ENCODE peak calls at places on chromosomes 4 and X, in ten cellular contexts. One of them, this sample, is unnamed. For H3K4me1, the result is how much of the 10 kb centered on the place peaks cover.

GRCh38 chr4:65552071-65552470 is 118.2 kb downstream of the EPHA5 start:
- DNase-seq in stomach: no peak
- DNase-seq in body of pancreas: no peak
- DNase-seq in A549: no peak
- DNase-seq in tibial nerve: no peak
- DNase-seq in endothelial cell of umbilical vein: no peak
- DNase-seq in heart left ventricle: no peak
- DNase-seq in ovary: no peak
- DNase-seq in K562: no peak
- DNase-seq in breast epithelium: no peak
- DNase-seq in this sample: no peak

GRCh38 chrX:123962006-123962485 is 540 bp downstream of the STAG2 start:
- DNase-seq in stomach: no peak
- DNase-seq in body of pancreas: peak
- DNase-seq in A549: no peak
- DNase-seq in tibial nerve: no peak
- DNase-seq in endothelial cell of umbilical vein: no peak
- DNase-seq in heart left ventricle: no peak
- DNase-seq in ovary: no peak
- DNase-seq in K562: no peak
- DNase-seq in breast epithelium: no peak
- DNase-seq in this sample: no peak

GRCh38 chr4:28702571-28702970 is 1841.9 kb downstream of the STIM2 start:
- DNase-seq in stomach: no peak
- DNase-seq in body of pancreas: no peak
- DNase-seq in A549: no peak
- DNase-seq in tibial nerve: no peak
- DNase-seq in endothelial cell of umbilical vein: no peak
- DNase-seq in heart left ventricle: no peak
- DNase-seq in ovary: no peak
- DNase-seq in K562: no peak
- DNase-seq in breast epithelium: no peak
- DNase-seq in this sample: no peak

GRCh38 chr4:108849611-108850406 is 87.0 kb upstream of the ETNPPL start:
- DNase-seq in stomach: no peak
- DNase-seq in body of pancreas: no peak
- DNase-seq in A549: no peak
- DNase-seq in tibial nerve: no peak
- DNase-seq in endothelial cell of umbilical vein: no peak
- DNase-seq in heart left ventricle: no peak
- DNase-seq in ovary: no peak
- DNase-seq in K562: no peak
- DNase-seq in breast epithelium: no peak
- DNase-seq in this sample: no peak

GRCh38 chr4:100098681-100099080 is 91.6 kb downstream of the DDIT4L start:
- DNase-seq in stomach: no peak
- DNase-seq in body of pancreas: no peak
- DNase-seq in A549: no peak
- DNase-seq in tibial nerve: no peak
- DNase-seq in endothelial cell of umbilical vein: no peak
- DNase-seq in heart left ventricle: no peak
- DNase-seq in ovary: no peak
- DNase-seq in K562: no peak
- DNase-seq in breast epithelium: no peak
- DNase-seq in this sample: no peak

GRCh38 chrX:10851809-10852208 is 231.4 kb upstream of the MID1 start:
- DNase-seq in stomach: no peak
- DNase-seq in body of pancreas: no peak
- DNase-seq in A549: no peak
- DNase-seq in tibial nerve: no peak
- DNase-seq in endothelial cell of umbilical vein: no peak
- DNase-seq in heart left ventricle: no peak
- DNase-seq in ovary: no peak
- DNase-seq in K562: peak
- DNase-seq in breast epithelium: no peak
- DNase-seq in this sample: no peak

GRCh38 chr4:124325676-124326075 is 386.9 kb downstream of the ANKRD50 start:
- DNase-seq in stomach: no peak
- DNase-seq in body of pancreas: no peak
- DNase-seq in A549: no peak
- DNase-seq in tibial nerve: no peak
- DNase-seq in endothelial cell of umbilical vein: no peak
- DNase-seq in heart left ventricle: no peak
- DNase-seq in ovary: no peak
- DNase-seq in K562: no peak
- DNase-seq in breast epithelium: no peak
- DNase-seq in this sample: no peak

GRCh38 chrX:39672405-39672804 is 425.4 kb downstream of the BCOR start:
- DNase-seq in stomach: no peak
- DNase-seq in body of pancreas: no peak
- DNase-seq in A549: no peak
- DNase-seq in tibial nerve: no peak
- DNase-seq in endothelial cell of umbilical vein: no peak
- DNase-seq in heart left ventricle: no peak
- DNase-seq in ovary: no peak
- DNase-seq in K562: no peak
- DNase-seq in breast epithelium: no peak
- DNase-seq in this sample: no peak

GRCh38 chr4:7425591-7426468 is 8.9 kb downstream of the PSAPL1 start:
- DNase-seq in stomach: peak
- DNase-seq in body of pancreas: no peak
- DNase-seq in A549: no peak
- DNase-seq in tibial nerve: no peak
- DNase-seq in endothelial cell of umbilical vein: no peak
- DNase-seq in heart left ventricle: peak
- DNase-seq in ovary: peak
- DNase-seq in K562: no peak
- DNase-seq in breast epithelium: peak
- DNase-seq in this sample: peak

GRCh38 chrX:2391869-2392606 is 108.7 kb downstream of the DHRSX start:
- DNase-seq in stomach: no peak
- DNase-seq in body of pancreas: peak
- DNase-seq in A549: peak
- DNase-seq in tibial nerve: no peak
- DNase-seq in endothelial cell of umbilical vein: no peak
- DNase-seq in heart left ventricle: no peak
- DNase-seq in ovary: no peak
- DNase-seq in K562: no peak
- DNase-seq in breast epithelium: peak
- DNase-seq in this sample: no peak

GRCh38 chr4:150010525-150011126 is 67.6 kb upstream of the DCLK2 start:
- DNase-seq in stomach: peak
- DNase-seq in body of pancreas: peak
- DNase-seq in A549: peak
- DNase-seq in tibial nerve: no peak
- DNase-seq in endothelial cell of umbilical vein: peak
- DNase-seq in heart left ventricle: peak
- DNase-seq in ovary: peak
- DNase-seq in K562: peak
- DNase-seq in breast epithelium: no peak
- DNase-seq in this sample: peak

GRCh38 chrX:76029385-76029784 is 143.5 kb upstream of the PBDC1 start:
- DNase-seq in stomach: no peak
- DNase-seq in body of pancreas: no peak
- DNase-seq in A549: no peak
- DNase-seq in tibial nerve: no peak
- DNase-seq in endothelial cell of umbilical vein: no peak
- DNase-seq in heart left ventricle: no peak
- DNase-seq in ovary: no peak
- DNase-seq in K562: peak
- DNase-seq in breast epithelium: no peak
- DNase-seq in this sample: no peak

GRCh38 chrX:133415276-133416105 is at the start of gene GPC4:
- DNase-seq in stomach: peak
- DNase-seq in body of pancreas: peak
- DNase-seq in A549: peak
- DNase-seq in tibial nerve: peak
- DNase-seq in endothelial cell of umbilical vein: no peak
- DNase-seq in heart left ventricle: peak
- DNase-seq in ovary: peak
- DNase-seq in K562: no peak
- DNase-seq in breast epithelium: peak
- DNase-seq in this sample: peak
- TF ChIP-seq POLR2A in stomach: no peak
- TF ChIP-seq POLR2A in body of pancreas: peak
- TF ChIP-seq POLR2A in A549: no peak
- TF ChIP-seq POLR2A in tibial nerve: peak
- TF ChIP-seq POLR2A in endothelial cell of umbilical vein: no peak
- TF ChIP-seq POLR2A in heart left ventricle: no peak
- TF ChIP-seq POLR2A in ovary: no peak
- TF ChIP-seq POLR2A in K562: no peak
- TF ChIP-seq POLR2A in breast epithelium: no peak
- TF ChIP-seq POLR2A in this sample: no peak

GRCh38 chr4:48044298-48044697 is 27.7 kb downstream of the NIPAL1 start:
- DNase-seq in stomach: no peak
- DNase-seq in body of pancreas: no peak
- DNase-seq in A549: no peak
- DNase-seq in tibial nerve: no peak
- DNase-seq in endothelial cell of umbilical vein: no peak
- DNase-seq in heart left ventricle: no peak
- DNase-seq in ovary: no peak
- DNase-seq in K562: no peak
- DNase-seq in breast epithelium: no peak
- DNase-seq in this sample: no peak
- H3K4me1 ChIP-seq in stomach: under half
- H3K4me1 ChIP-seq in body of pancreas: under half
- H3K4me1 ChIP-seq in A549: under half
- H3K4me1 ChIP-seq in tibial nerve: under half
- H3K4me1 ChIP-seq in endothelial cell of umbilical vein: under half
- H3K4me1 ChIP-seq in heart left ventricle: under half
- H3K4me1 ChIP-seq in ovary: under half
- H3K4me1 ChIP-seq in K562: under half
- H3K4me1 ChIP-seq in breast epithelium: under half
- H3K4me1 ChIP-seq in this sample: under half

GRCh38 chrX:71217298-71217697 is 5.7 kb upstream of the GJB1 start:
- DNase-seq in stomach: no peak
- DNase-seq in body of pancreas: no peak
- DNase-seq in A549: no peak
- DNase-seq in tibial nerve: no peak
- DNase-seq in endothelial cell of umbilical vein: no peak
- DNase-seq in heart left ventricle: no peak
- DNase-seq in ovary: no peak
- DNase-seq in K562: no peak
- DNase-seq in breast epithelium: no peak
- DNase-seq in this sample: no peak
- TF ChIP-seq POLR2A in stomach: no peak
- TF ChIP-seq POLR2A in body of pancreas: no peak
- TF ChIP-seq POLR2A in A549: no peak
- TF ChIP-seq POLR2A in tibial nerve: no peak
- TF ChIP-seq POLR2A in endothelial cell of umbilical vein: no peak
- TF ChIP-seq POLR2A in heart left ventricle: no peak
- TF ChIP-seq POLR2A in ovary: no peak
- TF ChIP-seq POLR2A in K562: no peak
- TF ChIP-seq POLR2A in breast epithelium: no peak
- TF ChIP-seq POLR2A in this sample: no peak

GRCh38 chr4:2462992-2463762 is 5.7 kb upstream of the RNF4 start:
- DNase-seq in stomach: no peak
- DNase-seq in body of pancreas: no peak
- DNase-seq in A549: no peak
- DNase-seq in tibial nerve: no peak
- DNase-seq in endothelial cell of umbilical vein: no peak
- DNase-seq in heart left ventricle: no peak
- DNase-seq in ovary: no peak
- DNase-seq in K562: no peak
- DNase-seq in breast epithelium: no peak
- DNase-seq in this sample: no peak

GRCh38 chr4:2461246-2461960 is 7.5 kb upstream of the RNF4 start:
- DNase-seq in stomach: no peak
- DNase-seq in body of pancreas: no peak
- DNase-seq in A549: no peak
- DNase-seq in tibial nerve: no peak
- DNase-seq in endothelial cell of umbilical vein: no peak
- DNase-seq in heart left ventricle: no peak
- DNase-seq in ovary: no peak
- DNase-seq in K562: no peak
- DNase-seq in breast epithelium: no peak
- DNase-seq in this sample: no peak

GRCh38 chr4:2465032-2465431 is 3.9 kb upstream of the RNF4 start:
- DNase-seq in stomach: no peak
- DNase-seq in body of pancreas: no peak
- DNase-seq in A549: no peak
- DNase-seq in tibial nerve: no peak
- DNase-seq in endothelial cell of umbilical vein: no peak
- DNase-seq in heart left ventricle: no peak
- DNase-seq in ovary: no peak
- DNase-seq in K562: no peak
- DNase-seq in breast epithelium: no peak
- DNase-seq in this sample: peak

GRCh38 chr4:2459589-2460349 is 9.1 kb upstream of the RNF4 start:
- DNase-seq in stomach: no peak
- DNase-seq in body of pancreas: no peak
- DNase-seq in A549: no peak
- DNase-seq in tibial nerve: no peak
- DNase-seq in endothelial cell of umbilical vein: no peak
- DNase-seq in heart left ventricle: no peak
- DNase-seq in ovary: no peak
- DNase-seq in K562: no peak
- DNase-seq in breast epithelium: no peak
- DNase-seq in this sample: no peak

DNA sequence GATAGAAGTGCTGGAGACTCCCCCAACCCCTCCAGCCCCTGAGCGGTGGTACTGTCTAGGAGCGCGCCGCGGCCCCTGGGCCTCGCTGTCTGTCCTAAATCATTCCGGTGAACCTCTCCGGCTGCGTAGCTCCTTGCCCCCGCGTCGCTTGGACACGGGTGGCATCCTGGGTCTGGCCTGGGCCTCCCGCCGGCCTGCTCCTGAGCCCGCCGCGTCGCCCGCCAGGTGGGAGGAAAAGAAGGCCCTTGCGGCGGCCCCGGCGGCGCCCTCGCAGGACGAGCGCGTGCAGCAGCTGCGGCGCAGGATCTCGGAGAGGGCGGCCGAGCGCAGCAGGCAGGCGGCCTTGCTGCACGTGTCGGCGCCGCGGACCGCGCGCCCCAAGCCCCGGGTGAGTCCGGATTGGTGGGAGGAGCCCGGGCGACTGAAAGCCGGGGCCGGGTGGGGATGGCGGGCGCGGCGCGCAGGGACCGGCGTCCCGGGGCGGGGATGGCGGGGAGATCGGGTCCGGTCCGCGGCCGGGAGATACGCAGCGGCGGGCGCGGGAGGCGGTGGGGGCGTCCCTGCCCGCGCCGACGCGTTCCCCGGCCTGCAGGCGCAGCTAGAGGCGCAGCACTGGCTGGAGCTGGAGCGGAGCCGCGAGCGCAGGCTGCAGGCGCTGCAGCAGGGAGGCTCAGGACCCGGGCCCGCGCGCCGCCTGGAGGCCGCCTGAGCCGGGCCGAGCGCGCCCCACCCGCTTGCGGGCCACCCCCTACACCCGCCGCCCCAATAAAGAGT is 6.5 kb upstream of the RNF4 start:
- DNase-seq in stomach: peak
- DNase-seq in body of pancreas: peak
- DNase-seq in A549: peak
- DNase-seq in tibial nerve: peak
- DNase-seq in endothelial cell of umbilical vein: peak
- DNase-seq in heart left ventricle: peak
- DNase-seq in ovary: peak
- DNase-seq in K562: peak
- DNase-seq in breast epithelium: peak
- DNase-seq in this sample: peak
- H3K4me1 ChIP-seq in stomach: under half
- H3K4me1 ChIP-seq in body of pancreas: under half
- H3K4me1 ChIP-seq in A549: under half
- H3K4me1 ChIP-seq in tibial nerve: under half
- H3K4me1 ChIP-seq in endothelial cell of umbilical vein: under half
- H3K4me1 ChIP-seq in heart left ventricle: under half
- H3K4me1 ChIP-seq in ovary: under half
- H3K4me1 ChIP-seq in K562: under half
- H3K4me1 ChIP-seq in breast epithelium: under half
- H3K4me1 ChIP-seq in this sample: under half

GRCh38 chr4:182880387-182881356 is 36.5 kb downstream of the DCTD start:
- DNase-seq in stomach: peak
- DNase-seq in body of pancreas: no peak
- DNase-seq in A549: no peak
- DNase-seq in tibial nerve: no peak
- DNase-seq in endothelial cell of umbilical vein: no peak
- DNase-seq in heart left ventricle: peak
- DNase-seq in ovary: no peak
- DNase-seq in K562: no peak
- DNase-seq in breast epithelium: peak
- DNase-seq in this sample: no peak
- TF ChIP-seq POLR2A in stomach: peak
- TF ChIP-seq POLR2A in body of pancreas: no peak
- TF ChIP-seq POLR2A in A549: no peak
- TF ChIP-seq POLR2A in tibial nerve: no peak
- TF ChIP-seq POLR2A in endothelial cell of umbilical vein: no peak
- TF ChIP-seq POLR2A in heart left ventricle: no peak
- TF ChIP-seq POLR2A in ovary: no peak
- TF ChIP-seq POLR2A in K562: no peak
- TF ChIP-seq POLR2A in breast epithelium: no peak
- TF ChIP-seq POLR2A in this sample: no peak